ENCODE peak calls at places on chromosomes 6 and 20, in ten cellular contexts. Y is BJ; N is astrocyte of the spinal cord; O is upper lobe of right lung; W is HL-60; J is HepG2; X is cardiac muscle cell; G is effector memory CD4-positive, alpha-beta T cell; K is Peyer's patch; P is ovary. T is an unnamed sample.

GRCh38 chr20:53216856-53217576 is 244.9 kb downstream of the TSHZ2 start:
- DNase-seq in Y (no peak), N (peak; percentile 14), O (peak; percentile 86), W (peak; percentile 21), J (peak; percentile 50), X (peak; percentile 42), G (peak; percentile 44), K (peak; percentile 78), P (peak; percentile 71), T (peak; percentile 58)

GRCh38 chr6:22124756-22125155 is 172.1 kb downstream of the PRL start:
- DNase-seq in Y (no peak), N (no peak), O (no peak), W (no peak), J (no peak), X (no peak), G (no peak), K (no peak), P (no peak), T (no peak)

GRCh38 chr20:63294536-63294900 is 1.5 kb downstream of the COL20A1 start:
- DNase-seq in Y (no peak), N (no peak), O (no peak), W (no peak), J (no peak), X (no peak), G (no peak), K (no peak), P (no peak), T (no peak)

GRCh38 chr6:152575186-152575585 is 62.0 kb downstream of the SYNE1 start:
- DNase-seq in Y (no peak), N (no peak), O (no peak), W (no peak), J (no peak), X (no peak), G (no peak), K (no peak), P (no peak), T (no peak)

GRCh38 chr20:33687370-33687915 is 1.3 kb upstream of the E2F1 start:
- DNase-seq in Y (no peak), N (no peak), O (no peak), W (peak; percentile 80), J (no peak), X (peak; percentile 83), G (no peak), K (no peak), P (peak; percentile 27), T (no peak)

GRCh38 chr20:24684421-24684871 is 215.0 kb downstream of the SYNDIG1 start:
- DNase-seq in Y (no peak), N (no peak), O (peak; percentile 60), W (peak; percentile 67), J (no peak), X (no peak), G (no peak), K (no peak), P (no peak), T (no peak)

GRCh38 chr20:3727333-3728035 is 5.0 kb upstream of the HSPA12B start:
- DNase-seq in Y (peak; percentile 19), N (no peak), O (peak; percentile 36), W (no peak), J (no peak), X (peak; percentile 65), G (no peak), K (no peak), P (peak; percentile 70), T (no peak)

GRCh38 chr6:30885481-30885998 is 1.2 kb downstream of the DDR1 start:
- DNase-seq in Y (no peak), N (no peak), O (no peak), W (no peak), J (peak; percentile 70), X (no peak), G (no peak), K (peak; percentile 66), P (no peak), T (peak; percentile 72)

GRCh38 chr20:25017257-25017803 is 24.8 kb upstream of the APMAP start:
- DNase-seq in Y (no peak), N (no peak), O (peak; percentile 91), W (no peak), J (peak; percentile 64), X (no peak), G (no peak), K (peak; percentile 69), P (no peak), T (peak; percentile 77)

GRCh38 chr20:872855-873520 is 39.5 kb downstream of the FAM110A start:
- DNase-seq in Y (no peak), N (no peak), O (no peak), W (no peak), J (no peak), X (no peak), G (no peak), K (no peak), P (no peak), T (no peak)

GRCh38 chr6:938271-939046 is 245.5 kb upstream of the EXOC2 start:
- DNase-seq in Y (no peak), N (no peak), O (no peak), W (no peak), J (no peak), X (no peak), G (no peak), K (no peak), P (no peak), T (no peak)

GRCh38 chr20:13552061-13552460 is 86.7 kb downstream of the TASP1 start:
- DNase-seq in Y (no peak), N (peak; percentile 4), O (no peak), W (no peak), J (no peak), X (no peak), G (no peak), K (no peak), P (no peak), T (no peak)

GRCh38 chr6:3808759-3809514 is 40.2 kb upstream of the FAM50B start:
- DNase-seq in Y (peak; percentile 69), N (peak; percentile 94), O (no peak), W (no peak), J (peak; percentile 50), X (peak; percentile 87), G (no peak), K (no peak), P (peak; percentile 43), T (peak; percentile 61)

GRCh38 chr6:65999288-65999791 is 292.3 kb upstream of the EYS start:
- DNase-seq in Y (no peak), N (no peak), O (no peak), W (no peak), J (no peak), X (no peak), G (no peak), K (peak; percentile 34), P (peak; percentile 5), T (no peak)

GRCh38 chr20:57225830-57226229 is 40.6 kb downstream of the BMP7 start:
- DNase-seq in Y (no peak), N (no peak), O (no peak), W (no peak), J (no peak), X (no peak), G (no peak), K (no peak), P (no peak), T (no peak)

GRCh38 chr6:9412951-9413559 is 977.7 kb upstream of the SLC35B3 start:
- DNase-seq in Y (no peak), N (no peak), O (no peak), W (peak; percentile 43), J (peak; percentile 41), X (peak; percentile 12), G (no peak), K (no peak), P (no peak), T (peak; percentile 2)

GRCh38 chr6:53770690-53771320 is 24.0 kb upstream of the LRRC1 start:
- DNase-seq in Y (no peak), N (no peak), O (no peak), W (no peak), J (no peak), X (peak; percentile 36), G (no peak), K (no peak), P (no peak), T (peak; percentile 70)

GRCh38 chr6:44261581-44261980 is 3.8 kb downstream of the NFKBIE start:
- DNase-seq in Y (no peak), N (no peak), O (no peak), W (no peak), J (no peak), X (no peak), G (no peak), K (no peak), P (no peak), T (no peak)

GRCh38 chr6:44258921-44259320 is 1.6 kb upstream of the SLC35B2 start:
- DNase-seq in Y (no peak), N (no peak), O (peak; percentile 28), W (no peak), J (no peak), X (no peak), G (no peak), K (peak; percentile 23), P (no peak), T (no peak)

GRCh38 chr6:44258325-44258863 is 1.1 kb upstream of the SLC35B2 start:
- DNase-seq in Y (no peak), N (no peak), O (peak; percentile 52), W (no peak), J (no peak), X (no peak), G (no peak), K (peak; percentile 40), P (no peak), T (no peak)

GRCh38 chr6:44260451-44261297 is 3.3 kb upstream of the SLC35B2 start:
- DNase-seq in Y (no peak), N (no peak), O (no peak), W (no peak), J (no peak), X (no peak), G (no peak), K (peak; percentile 28), P (no peak), T (no peak)

GRCh38 chr6:44260011-44260410 is 2.7 kb upstream of the SLC35B2 start:
- DNase-seq in Y (no peak), N (no peak), O (no peak), W (no peak), J (no peak), X (no peak), G (no peak), K (no peak), P (no peak), T (no peak)
- H3K4me3 ChIP-seq in Y (no peak overlapping the region), N (no peak overlapping the region), O (no peak overlapping the region), W (no peak overlapping the region), J (no peak overlapping the region), X (no peak overlapping the region), G (no peak overlapping the region), K (no peak overlapping the region), P (no peak overlapping the region), T (no peak overlapping the region)

GRCh38 chr20:11686900-11687543 is 230.7 kb upstream of the BTBD3 start:
- DNase-seq in Y (no peak), N (peak; percentile 29), O (peak; percentile 65), W (no peak), J (no peak), X (peak; percentile 33), G (no peak), K (peak; percentile 50), P (no peak), T (peak; percentile 11)
- H3K4me3 ChIP-seq in Y (peak overlapping the region; percentile 29), N (peak overlapping the region; percentile 33), O (peak overlapping the region; percentile 23), W (no peak overlapping the region), J (no peak overlapping the region), X (peak overlapping the region; percentile 14), G (no peak overlapping the region), K (no peak overlapping the region), P (peak overlapping the region; percentile 26), T (no peak overlapping the region)

GRCh38 chr6:27422651-27423332 is 34.2 kb downstream of the ZNF391 start:
- DNase-seq in Y (no peak), N (peak; percentile 3), O (no peak), W (no peak), J (no peak), X (peak; percentile 60), G (no peak), K (no peak), P (peak; percentile 29), T (no peak)
- H3K4me3 ChIP-seq in Y (no peak overlapping the region), N (peak overlapping the region; percentile 10), O (no peak overlapping the region), W (no peak overlapping the region), J (no peak overlapping the region), X (no peak overlapping the region), G (no peak overlapping the region), K (no peak overlapping the region), P (no peak overlapping the region), T (no peak overlapping the region)

GRCh38 chr6:4929319-4929718 is 74.5 kb downstream of the RPP40 start:
- DNase-seq in Y (no peak), N (no peak), O (no peak), W (no peak), J (no peak), X (peak; percentile 46), G (no peak), K (no peak), P (no peak), T (no peak)
- H3K4me3 ChIP-seq in Y (no peak overlapping the region), N (no peak overlapping the region), O (no peak overlapping the region), W (no peak overlapping the region), J (no peak overlapping the region), X (no peak overlapping the region), G (no peak overlapping the region), K (no peak overlapping the region), P (no peak overlapping the region), T (no peak overlapping the region)

T was measured in small intestine.